ENCODE peak calls at places on chromosome 14, in four cellular contexts. T is K562, I is IMR-90, D is HepG2. M is an unnamed sample.

GRCh38 chr14:21078287-21078686 is 8.2 kb downstream of the ARHGEF40 start:
- DNase-seq in T (no peak), D (no peak), I (no peak), M (no peak)

GRCh38 chr14:101187017-101187815 is 283.7 kb upstream of the RTL1 start:
- DNase-seq in I (no peak), T (no peak), D (no peak), M (no peak)

GRCh38 chr14:58637040-58637390 is 747 bp upstream of the DACT1 start:
- DNase-seq in I (peak; percentile 94), T (no peak), D (no peak), M (no peak)

GRCh38 chr14:73227812-73228781 is 9.2 kb upstream of the PAPLN start:
- DNase-seq in I (peak; percentile 95), T (no peak), D (peak; percentile 38), M (peak; percentile 92)

GRCh38 chr14:22220427-22220826 is 368.6 kb downstream of the DAD1 start:
- DNase-seq in D (no peak), I (peak; percentile 70), T (no peak), M (no peak)

GRCh38 chr14:33943081-33943480 is 7.8 kb downstream of the EGLN3 start:
- DNase-seq in D (no peak), T (no peak), I (no peak), M (no peak)

GRCh38 chr14:67166450-67166853 is 22.8 kb upstream of the GARIN2 start:
- DNase-seq in I (peak; percentile 58), T (no peak), D (no peak), M (peak; percentile 64)

GRCh38 chr14:70707138-70708038 is 65.7 kb downstream of the TTC9 start:
- DNase-seq in D (peak; percentile 93), I (peak; percentile 41), T (no peak), M (peak; percentile 32)

GRCh38 chr14:83779266-83779665 is 1750.7 kb upstream of the FLRT2 start:
- DNase-seq in D (no peak), T (no peak), I (peak; percentile 78), M (no peak)

GRCh38 chr14:23094666-23095195 is at the start of gene ACIN1:
- DNase-seq in D (peak; percentile 95), T (peak; percentile 91), I (peak; percentile 86), M (peak; percentile 91)

GRCh38 chr14:52006361-52006760 is 17.0 kb downstream of the RTRAF start:
- DNase-seq in D (no peak), I (no peak), T (no peak), M (no peak)

GRCh38 chr14:99511421-99512109 is 30.4 kb downstream of the CCNK start:
- DNase-seq in T (no peak), I (peak; percentile 67), D (no peak), M (no peak)

GRCh38 chr14:69868363-69868963 is 10.8 kb upstream of the SMOC1 start:
- DNase-seq in I (no peak), T (no peak), D (no peak), M (no peak)

GRCh38 chr14:51850651-51851050 is 9.8 kb upstream of the GNG2 start:
- DNase-seq in T (no peak), I (no peak), D (no peak), M (no peak)

GRCh38 chr14:101502761-101503392 is 58.4 kb upstream of the DIO3 start:
- DNase-seq in I (no peak), D (no peak), T (no peak), M (no peak)

GRCh38 chr14:70891741-70892140 is 15.5 kb upstream of the PCNX1 start:
- DNase-seq in T (no peak), D (no peak), I (no peak), M (no peak)

GRCh38 chr14:92577321-92577742 is 63.8 kb downstream of the RIN3 start:
- DNase-seq in I (no peak), T (no peak), D (no peak), M (no peak)

GRCh38 chr14:62796431-62796830 is 248.8 kb downstream of the KCNH5 start:
- DNase-seq in T (no peak), D (no peak), I (no peak), M (no peak)

GRCh38 chr14:65222434-65222833 is 120.1 kb upstream of the MAX start:
- DNase-seq in T (peak; percentile 53), I (peak; percentile 66), D (no peak), M (peak; percentile 53)

GRCh38 chr14:100076133-100076532 is 10.9 kb downstream of the EVL start:
- DNase-seq in D (peak; percentile 15), I (peak; percentile 40), T (peak; percentile 39), M (peak; percentile 13)

GRCh38 chr14:99079061-99079727 is 192.8 kb downstream of the BCL11B start:
- DNase-seq in I (no peak), T (no peak), D (no peak), M (no peak)

GRCh38 chr14:99479160-99479902 is 1.3 kb downstream of the SETD3 start:
- DNase-seq in I (peak; percentile 16), D (no peak), T (no peak), M (no peak)

GRCh38 chr14:65434216-65434850 is 21.8 kb downstream of the FUT8 start:
- DNase-seq in D (no peak), T (no peak), I (no peak), M (no peak)

GRCh38 chr14:92984082-92984788 is 61.3 kb downstream of the CHGA start:
- DNase-seq in T (no peak), D (no peak), I (no peak), M (no peak)

GRCh38 chr14:102394717-102395378 is 32.1 kb downstream of the TECPR2 start:
- DNase-seq in T (no peak), D (no peak), I (no peak), M (no peak)

DNA sequence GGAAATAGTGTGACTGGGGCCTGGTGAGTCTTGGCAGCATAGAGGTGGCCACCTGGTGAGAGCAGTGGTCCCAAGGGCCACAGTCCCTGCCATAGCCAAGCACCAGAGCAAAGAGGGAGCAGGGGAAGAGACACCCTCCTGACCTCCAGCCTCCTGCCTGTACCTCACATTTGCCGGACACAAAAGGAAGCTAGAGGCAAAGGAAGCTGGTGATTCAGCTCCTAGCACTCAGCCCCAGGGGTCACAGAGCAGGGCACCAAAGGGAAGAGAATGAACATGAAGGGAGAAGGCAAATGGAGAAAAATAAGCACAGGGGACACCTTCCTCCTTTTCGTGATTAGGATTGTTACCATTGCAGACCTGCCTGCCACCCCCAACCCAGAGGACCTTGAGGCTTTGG is 216.8 kb downstream of the ZFP36L1 start:
- DNase-seq in I (no peak), T (no peak), D (no peak), M (no peak)
- TF ChIP-seq MAZ in I (no peak), T (no peak), D (no peak), M (no peak)

GRCh38 chr14:50308363-50308762 is 3.7 kb downstream of the L2HGDH start:
- DNase-seq in T (no peak), D (peak; percentile 40), I (peak; percentile 34), M (peak; percentile 29)

GRCh38 chr14:50311337-50311973 is 574 bp downstream of the L2HGDH start:
- DNase-seq in D (peak; percentile 5), T (no peak), I (no peak), M (peak; percentile 90)

GRCh38 chr14:50311974-50312733 is at the start of the genes DMAC2L and L2HGDH:
- DNase-seq in D (peak; percentile 91), I (peak; percentile 84), T (peak; percentile 89), M (peak; percentile 97)

GRCh38 chr14:50310445-50310844 is 1.6 kb downstream of the L2HGDH start:
- DNase-seq in D (no peak), T (no peak), I (no peak), M (no peak)

GRCh38 chr14:50312734-50313054 is 570 bp downstream of the DMAC2L start:
- DNase-seq in D (peak; percentile 42), I (no peak), T (no peak), M (no peak)
- TF ChIP-seq MAZ in D (no peak), I (no peak), T (no peak), M (no peak)

GRCh38 chr14:75132374-75133086 is 5.7 kb upstream of the NEK9 start:
- DNase-seq in D (peak; percentile 69), T (peak; percentile 23), I (peak; percentile 74), M (peak; percentile 38)
- TF ChIP-seq MAZ in D (no peak), T (no peak), I (no peak), M (no peak)

GRCh38 chr14:55240526-55241178 is 30.6 kb upstream of the FBXO34 start:
- DNase-seq in I (peak; percentile 89), T (no peak), D (no peak), M (no peak)
- TF ChIP-seq MAZ in I (no peak), T (no peak), D (no peak), M (no peak)

DNA sequence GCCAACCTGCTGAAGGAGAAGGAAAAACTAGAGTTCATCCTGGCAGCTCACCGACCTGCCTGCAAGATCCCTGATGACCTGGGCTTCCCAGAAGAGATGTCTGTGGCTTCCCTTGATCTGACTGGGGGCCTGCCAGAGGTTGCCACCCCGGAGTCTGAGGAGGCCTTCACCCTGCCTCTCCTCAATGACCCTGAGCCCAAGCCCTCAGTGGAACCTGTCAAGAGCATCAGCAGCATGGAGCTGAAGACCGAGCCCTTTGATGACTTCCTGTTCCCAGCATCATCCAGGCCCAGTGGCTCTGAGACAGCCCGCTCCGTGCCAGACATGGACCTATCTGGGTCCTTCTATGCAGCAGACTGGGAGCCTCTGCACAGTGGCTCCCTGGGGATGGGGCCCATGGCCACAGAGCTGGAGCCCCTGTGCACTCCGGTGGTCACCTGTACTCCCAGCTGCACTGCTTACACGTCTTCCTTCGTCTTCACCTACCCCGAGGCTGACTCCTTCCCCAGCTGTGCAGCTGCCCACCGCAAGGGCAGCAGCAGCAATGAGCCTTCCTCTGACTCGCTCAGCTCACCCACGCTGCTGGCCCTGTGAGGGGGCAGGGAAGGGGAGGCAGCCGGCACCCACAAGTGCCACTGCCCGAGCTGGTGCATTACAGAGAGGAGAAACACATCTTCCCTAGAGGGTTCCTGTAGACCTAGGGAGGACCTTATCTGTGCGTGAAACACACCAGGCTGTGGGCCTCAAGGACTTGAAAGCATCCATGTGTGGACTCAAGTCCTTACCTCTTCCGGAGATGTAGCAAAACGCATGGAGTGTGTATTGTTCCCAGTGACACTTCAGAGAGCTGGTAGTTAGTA is 2.4 kb downstream of the FOS start:
- DNase-seq in D (no peak), I (peak; percentile 47), T (no peak), M (no peak)
- TF ChIP-seq MAZ in D (no peak), I (peak; percentile 53), T (no peak), M (no peak)

DNA sequence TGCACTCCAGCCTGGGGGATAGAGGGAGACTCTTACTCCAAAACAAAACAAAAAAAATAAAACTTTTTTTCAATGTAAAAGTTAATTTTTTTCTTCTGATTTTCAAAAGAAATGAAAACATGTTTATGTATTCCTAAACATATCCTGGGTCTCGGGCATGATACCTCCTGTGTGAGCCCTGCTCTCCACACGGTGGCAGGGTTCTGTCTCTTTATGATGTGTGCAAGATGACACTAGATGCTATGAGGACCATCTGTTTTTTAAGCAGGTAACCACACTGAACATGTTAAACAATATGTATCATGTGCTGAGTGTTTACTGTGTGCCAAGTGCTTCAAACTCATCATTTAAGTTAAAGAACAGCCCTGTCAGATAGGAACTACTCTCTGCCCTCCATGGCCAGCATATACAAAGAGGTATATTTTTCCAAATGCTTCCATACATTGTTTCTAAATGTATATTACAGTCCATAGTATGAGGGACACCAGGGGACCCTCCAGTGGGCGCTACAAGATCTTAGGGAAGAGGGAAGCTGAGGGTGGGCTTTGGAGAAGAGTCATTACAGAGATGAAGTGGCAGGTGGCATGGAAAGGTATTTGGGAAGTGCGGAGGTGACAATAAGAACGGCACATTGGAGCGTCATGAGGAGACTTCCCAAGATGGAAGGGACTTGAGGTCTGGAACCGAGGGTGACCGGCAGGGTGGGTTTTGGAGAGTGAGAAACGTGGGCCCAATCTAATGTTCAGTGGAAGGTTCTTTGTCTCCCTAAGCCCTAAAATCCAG is 28.5 kb downstream of the FOS start:
- DNase-seq in T (peak; percentile 18), D (no peak), I (peak; percentile 19), M (peak; percentile 66)
- TF ChIP-seq MAZ in T (no peak), D (no peak), I (no peak), M (no peak)

M was measured in A549.